ENCODE peak calls at places on chromosomes 16 and 17, in ten cellular contexts. W is stomach, F is K562, N is sigmoid colon, O is right lobe of liver, Y is testis, R is tibial nerve, X is body of pancreas, K is erythroblast, L is spleen. Z is an unnamed sample.
A peak's percentile ranks its signal among the peaks of the same experiment; 100 is the strongest.

GRCh38 chr17:18921912-18922451 is 30.0 kb upstream of the SLC5A10 start:
- DNase-seq in F (no peak), R (no peak), O (no peak), L (no peak), Y (no peak), X (no peak), W (no peak), K (peak; percentile 15), N (peak; percentile 59), Z (no peak)

GRCh38 chr17:29039764-29040598 is 3.0 kb upstream of the PIPOX start:
- DNase-seq in N (no peak), F (no peak), X (no peak), K (no peak), W (no peak), Y (peak; percentile 80), R (no peak), O (no peak), L (no peak), Z (no peak)

GRCh38 chr16:87278191-87279093 is 38.8 kb downstream of the C16orf95 start:
- DNase-seq in R (peak; percentile 76), N (peak; percentile 85), Y (peak; percentile 87), K (peak; percentile 76), W (peak; percentile 73), O (peak; percentile 76), L (peak; percentile 84), F (peak; percentile 82), X (peak; percentile 78), Z (peak; percentile 72)

GRCh38 chr17:31581022-31581483 is 189.6 kb downstream of the RAB11FIP4 start:
- DNase-seq in W (peak; percentile 90), R (no peak), L (peak; percentile 83), Y (peak; percentile 56), K (no peak), N (peak; percentile 92), O (no peak), X (peak; percentile 83), F (no peak), Z (peak; percentile 61)

GRCh38 chr16:89344846-89345577 is 127.5 kb downstream of the ZNF778 start:
- DNase-seq in N (no peak), O (no peak), R (no peak), L (no peak), X (no peak), K (no peak), W (no peak), F (no peak), Y (no peak), Z (peak; percentile 11)

GRCh38 chr16:12260647-12261262 is 284.2 kb downstream of the SNX29 start:
- DNase-seq in K (no peak), F (peak; percentile 73), X (peak; percentile 27), W (no peak), O (no peak), L (no peak), R (no peak), N (no peak), Y (peak; percentile 25), Z (no peak)

GRCh38 chr16:5455110-5455509 is 357.5 kb upstream of the EEF2KMT start:
- DNase-seq in F (no peak), N (no peak), W (no peak), R (no peak), L (no peak), K (no peak), Y (no peak), O (no peak), X (no peak), Z (no peak)

GRCh38 chr16:13957197-13958078 is 37.5 kb downstream of the ERCC4 start:
- DNase-seq in Y (peak; percentile 53), R (peak; percentile 48), L (no peak), W (peak; percentile 56), F (peak; percentile 56), K (peak; percentile 21), N (peak; percentile 90), O (no peak), X (peak; percentile 83), Z (peak; percentile 86)

GRCh38 chr17:48594412-48595106 is 980 bp upstream of the HOXB5 start:
- DNase-seq in L (no peak), O (no peak), F (no peak), K (no peak), X (no peak), W (no peak), N (no peak), Y (no peak), R (no peak), Z (no peak)

GRCh38 chr17:1126327-1126726 is 53.5 kb downstream of the ABR start:
- DNase-seq in N (no peak), L (no peak), F (no peak), X (no peak), W (no peak), O (no peak), K (no peak), R (no peak), Y (no peak), Z (no peak)
- TF ChIP-seq POLR2A in N (no peak), L (no peak), F (no peak), X (no peak), W (no peak), O (no peak), K (no peak), R (no peak), Y (no peak), Z (no peak)

DNA sequence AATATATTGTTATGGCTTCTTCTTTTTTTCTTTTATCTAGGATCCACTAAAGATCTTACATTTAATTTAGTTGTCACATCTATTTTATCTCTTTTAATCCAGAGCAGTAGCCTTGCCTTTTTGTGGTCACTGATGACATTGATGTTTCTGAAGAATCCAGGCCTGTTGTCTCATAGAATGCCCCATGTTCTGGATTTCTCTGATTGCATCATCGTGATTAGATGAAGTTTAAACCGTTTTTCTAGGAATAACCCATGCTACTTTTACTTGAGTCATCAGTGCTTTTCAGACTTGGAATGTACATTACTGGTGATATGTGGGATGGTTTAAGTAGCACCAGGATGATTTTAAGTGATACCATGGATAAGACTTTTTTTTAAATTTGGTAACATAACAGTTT is 106.4 kb upstream of the CES5A start:
- DNase-seq in X (no peak), K (no peak), W (no peak), O (no peak), Y (no peak), R (no peak), L (no peak), N (no peak), F (no peak), Z (no peak)
- TF ChIP-seq POLR2A in X (no peak), K (no peak), W (no peak), O (no peak), Y (no peak), R (no peak), L (no peak), N (no peak), F (no peak), Z (no peak)

GRCh38 chr16:31073823-31074072 is 292 bp downstream of the ZNF668 start:
- DNase-seq in Y (no peak), X (no peak), O (no peak), R (no peak), W (no peak), L (no peak), K (no peak), F (no peak), N (no peak), Z (no peak)

GRCh38 chr16:31074073-31074813 is at the start of the genes ZNF646 and ZNF668:
- DNase-seq in R (peak; percentile 96), O (peak; percentile 99), Y (peak; percentile 100), F (peak; percentile 94), X (peak; percentile 99), K (peak; percentile 99), N (peak; percentile 99), W (peak; percentile 99), L (peak; percentile 99), Z (peak; percentile 97)

GRCh38 chr16:31072540-31073072 is 1.4 kb downstream of the ZNF668 start:
- DNase-seq in X (no peak), F (peak; percentile 62), Y (no peak), L (no peak), K (peak; percentile 65), R (no peak), N (peak; percentile 61), O (no peak), W (no peak), Z (no peak)

GRCh38 chr16:31071861-31072260 is 2.2 kb downstream of the ZNF668 start:
- DNase-seq in W (no peak), X (no peak), N (no peak), R (no peak), O (no peak), L (no peak), Y (no peak), F (peak; percentile 35), K (no peak), Z (no peak)

GRCh38 chr16:31073073-31073822 is 792 bp downstream of the ZNF668 start:
- DNase-seq in Y (peak; percentile 97), K (peak; percentile 93), O (peak; percentile 95), X (peak; percentile 93), L (peak; percentile 97), R (peak; percentile 75), W (peak; percentile 92), F (peak; percentile 93), N (peak; percentile 95), Z (peak; percentile 95)
- TF ChIP-seq POLR2A in Y (no peak), K (no peak), O (peak; percentile 34), X (no peak), L (no peak), R (no peak), W (no peak), F (peak; percentile 14), N (no peak), Z (no peak)

GRCh38 chr16:67833418-67834241 is 8.5 kb upstream of the THAP11 start:
- DNase-seq in L (peak; percentile 98), K (peak; percentile 95), W (peak; percentile 95), O (peak; percentile 94), Y (peak; percentile 97), X (peak; percentile 93), R (peak; percentile 90), N (peak; percentile 96), F (peak; percentile 96), Z (peak; percentile 93)
- TF ChIP-seq POLR2A in L (no peak), K (peak; percentile 72), W (no peak), O (peak; percentile 68), Y (no peak), X (peak; percentile 86), R (peak; percentile 69), N (peak; percentile 64), F (peak; percentile 90), Z (peak; percentile 75)

GRCh38 chr17:80991645-80992076 is at the start of gene CHMP6:
- DNase-seq in Y (peak; percentile 76), R (peak; percentile 52), N (peak; percentile 87), X (peak; percentile 76), W (peak; percentile 79), L (peak; percentile 94), F (peak; percentile 89), O (peak; percentile 83), K (peak; percentile 93), Z (peak; percentile 80)
- TF ChIP-seq POLR2A in Y (no peak), R (peak; percentile 27), N (no peak), X (peak; percentile 34), W (no peak), L (peak; percentile 55), F (no peak), O (peak; percentile 45), K (peak; percentile 34), Z (no peak)

Z was measured in adrenal gland.